ENCODE peak calls at places on chromosomes 4 and X, in four cellular contexts. One of them, this sample, is unnamed.

GRCh38 chrX:104195489-104196084 is 29.3 kb downstream of the FAM199X start:
- DNase-seq in aorta: no peak
- DNase-seq in Daoy: peak
- DNase-seq in GDM1: no peak
- DNase-seq in this sample: peak

GRCh38 chrX:21166302-21166982 is 207.8 kb upstream of the CNKSR2 start:
- DNase-seq in aorta: no peak
- DNase-seq in Daoy: no peak
- DNase-seq in GDM1: no peak
- DNase-seq in this sample: peak

GRCh38 chr4:1508161-1509160 is 102.2 kb upstream of the NKX1-1 start:
- DNase-seq in GDM1: no peak
- DNase-seq in Daoy: no peak
- DNase-seq in aorta: no peak
- DNase-seq in this sample: no peak

GRCh38 chr4:167475951-167476350 is 241.7 kb upstream of the SPOCK3 start:
- DNase-seq in GDM1: no peak
- DNase-seq in Daoy: no peak
- DNase-seq in aorta: no peak
- DNase-seq in this sample: no peak

GRCh38 chr4:5142726-5143125 is 91.4 kb downstream of the STK32B start:
- DNase-seq in GDM1: peak
- DNase-seq in aorta: no peak
- DNase-seq in Daoy: peak
- DNase-seq in this sample: peak

GRCh38 chr4:77921701-77922100 is 59.1 kb downstream of the MRPL1 start:
- DNase-seq in aorta: no peak
- DNase-seq in Daoy: peak
- DNase-seq in GDM1: peak
- DNase-seq in this sample: peak

GRCh38 chr4:164935363-164935762 is 42.1 kb downstream of the TRIM61 start:
- DNase-seq in aorta: no peak
- DNase-seq in GDM1: no peak
- DNase-seq in Daoy: no peak
- DNase-seq in this sample: peak

GRCh38 chrX:19772306-19772705 is 115.1 kb downstream of the SH3KBP1 start:
- DNase-seq in Daoy: peak
- DNase-seq in aorta: no peak
- DNase-seq in GDM1: no peak
- DNase-seq in this sample: peak

GRCh38 chr4:769511-769910 is 56.4 kb downstream of the CPLX1 start:
- DNase-seq in Daoy: no peak
- DNase-seq in GDM1: no peak
- DNase-seq in aorta: no peak
- DNase-seq in this sample: no peak

GRCh38 chr4:15021946-15022345 is 19.7 kb downstream of the CPEB2 start:
- DNase-seq in GDM1: no peak
- DNase-seq in aorta: no peak
- DNase-seq in Daoy: no peak
- DNase-seq in this sample: no peak

GRCh38 chrX:125977851-125978250 is 188.2 kb downstream of the DCAF12L2 start:
- DNase-seq in Daoy: no peak
- DNase-seq in aorta: no peak
- DNase-seq in GDM1: no peak
- DNase-seq in this sample: no peak

GRCh38 chr4:3030551-3031356 is 43.6 kb downstream of the HTT-AS start:
- DNase-seq in GDM1: no peak
- DNase-seq in aorta: peak
- DNase-seq in Daoy: no peak
- DNase-seq in this sample: no peak

GRCh38 chrX:130001893-130002292 is 19.5 kb downstream of the BCORL1 start:
- DNase-seq in aorta: no peak
- DNase-seq in Daoy: no peak
- DNase-seq in GDM1: no peak
- DNase-seq in this sample: no peak

GRCh38 chrX:9786839-9787635 is 808 bp downstream of the SHROOM2 start:
- DNase-seq in aorta: no peak
- DNase-seq in Daoy: no peak
- DNase-seq in GDM1: no peak
- DNase-seq in this sample: no peak

GRCh38 chr4:146283758-146284651 is 69.7 kb downstream of the REELD1 start:
- DNase-seq in GDM1: no peak
- DNase-seq in aorta: no peak
- DNase-seq in Daoy: no peak
- DNase-seq in this sample: no peak

GRCh38 chr4:184280591-184281071 is 63.0 kb upstream of the ENPP6 start:
- DNase-seq in GDM1: no peak
- DNase-seq in aorta: no peak
- DNase-seq in Daoy: no peak
- DNase-seq in this sample: no peak

GRCh38 chrX:47321386-47321785 is 49.0 kb upstream of the ZNF157 start:
- DNase-seq in GDM1: no peak
- DNase-seq in Daoy: no peak
- DNase-seq in aorta: peak
- DNase-seq in this sample: no peak

GRCh38 chr4:8132947-8133705 is 25.5 kb downstream of the ABLIM2 start:
- DNase-seq in aorta: no peak
- DNase-seq in GDM1: no peak
- DNase-seq in Daoy: peak
- DNase-seq in this sample: no peak

GRCh38 chr4:46385235-46385634 is 4.7 kb downstream of the GABRA2 start:
- DNase-seq in Daoy: no peak
- DNase-seq in aorta: no peak
- DNase-seq in GDM1: no peak
- DNase-seq in this sample: no peak

GRCh38 chr4:45554423-45554822 is 569.4 kb downstream of the GABRG1 start:
- DNase-seq in GDM1: no peak
- DNase-seq in aorta: no peak
- DNase-seq in Daoy: no peak
- DNase-seq in this sample: peak

GRCh38 chr4:8525383-8526120 is 54.6 kb upstream of the GPR78 start:
- DNase-seq in aorta: no peak
- DNase-seq in GDM1: no peak
- DNase-seq in Daoy: no peak
- DNase-seq in this sample: peak

GRCh38 chr4:8528713-8529112 is 51.5 kb upstream of the GPR78 start:
- DNase-seq in Daoy: peak
- DNase-seq in GDM1: no peak
- DNase-seq in aorta: no peak
- DNase-seq in this sample: no peak

GRCh38 chr4:147160908-147161513 is 215.3 kb upstream of the TTC29 start:
- DNase-seq in GDM1: no peak
- DNase-seq in Daoy: peak
- DNase-seq in aorta: no peak
- DNase-seq in this sample: peak

GRCh38 chr4:152499322-152499721 is 36.6 kb downstream of the FBXW7 start:
- DNase-seq in Daoy: no peak
- DNase-seq in GDM1: no peak
- DNase-seq in aorta: no peak
- DNase-seq in this sample: no peak

GRCh38 chrX:126485371-126485770 is 67.2 kb downstream of the DCAF12L1 start:
- DNase-seq in aorta: no peak
- DNase-seq in GDM1: no peak
- DNase-seq in Daoy: no peak
- DNase-seq in this sample: peak

GRCh38 chr4:118881512-118882146 is 7.0 kb upstream of the SYNPO2 start:
- DNase-seq in GDM1: no peak
- DNase-seq in Daoy: no peak
- DNase-seq in aorta: no peak
- DNase-seq in this sample: no peak

GRCh38 chr4:59247032-59247431 is 1953.1 kb upstream of the ADGRL3 start:
- DNase-seq in GDM1: no peak
- DNase-seq in aorta: no peak
- DNase-seq in Daoy: no peak
- DNase-seq in this sample: no peak

GRCh38 chrX:68252664-68253063 is 180.6 kb downstream of the OPHN1 start:
- DNase-seq in aorta: no peak
- DNase-seq in Daoy: no peak
- DNase-seq in GDM1: no peak
- DNase-seq in this sample: no peak

GRCh38 chr4:142959156-142959555 is 113.1 kb upstream of the INPP4B start:
- DNase-seq in Daoy: no peak
- DNase-seq in aorta: no peak
- DNase-seq in GDM1: no peak
- DNase-seq in this sample: no peak

GRCh38 chrX:10990418-10990817 is 120.7 kb upstream of the HCCS start:
- DNase-seq in GDM1: no peak
- DNase-seq in aorta: no peak
- DNase-seq in Daoy: no peak
- DNase-seq in this sample: no peak

This sample was measured in H4.